ENCODE peak calls at places on chromosomes 5 and 9, in seven cellular contexts. D, S, Q, Z, T, O and N are unnamed samples.

GRCh38 chr5:124504081-124504916 is 242.1 kb downstream of the ZNF608 start:
- DNase-seq in D (peak), S (no peak), Q (no peak), Z (no peak), T (no peak), O (no peak), N (no peak)

GRCh38 chr5:138110266-138110963 is 26.6 kb downstream of the WNT8A start:
- DNase-seq in D (no peak), S (no peak), Q (no peak), Z (no peak), T (no peak), O (no peak), N (no peak)

GRCh38 chr5:122062205-122062604 is 15.9 kb downstream of the LOX start:
- DNase-seq in D (no peak), S (no peak), Q (no peak), Z (no peak), T (no peak), O (no peak), N (no peak)

GRCh38 chr5:180866985-180867384 is 5.9 kb upstream of the ZFP62 start:
- DNase-seq in D (no peak), S (no peak), Q (no peak), Z (no peak), T (peak), O (no peak), N (no peak)

GRCh38 chr9:8857330-8858249 is 1058.0 kb upstream of the DMAC1 start:
- DNase-seq in D (no peak), S (peak), Q (peak), Z (peak), T (peak), O (no peak), N (peak)

GRCh38 chr5:39780341-39780740 is 355.6 kb upstream of the DAB2 start:
- DNase-seq in D (peak), S (no peak), Q (no peak), Z (no peak), T (no peak), O (no peak), N (no peak)

GRCh38 chr5:170603578-170604565 is 100.1 kb downstream of the KCNIP1 start:
- DNase-seq in D (peak), S (peak), Q (peak), Z (peak), T (peak), O (no peak), N (peak)

GRCh38 chr5:106094128-106094726 is 1576.5 kb downstream of the EFNA5 start:
- DNase-seq in D (no peak), S (no peak), Q (no peak), Z (no peak), T (peak), O (no peak), N (no peak)

GRCh38 chr5:133814152-133814551 is 154.3 kb downstream of the C5orf15 start:
- DNase-seq in D (no peak), S (no peak), Q (no peak), Z (no peak), T (no peak), O (no peak), N (no peak)

GRCh38 chr9:122162415-122162814 is 2.7 kb downstream of the MORN5 start:
- DNase-seq in D (no peak), S (no peak), Q (no peak), Z (no peak), T (no peak), O (no peak), N (no peak)

GRCh38 chr9:95907794-95908193 is 32.3 kb downstream of the ERCC6L2 start:
- DNase-seq in D (no peak), S (no peak), Q (no peak), Z (no peak), T (no peak), O (no peak), N (no peak)

GRCh38 chr5:148469446-148470062 is 85.8 kb downstream of the FBXO38 start:
- DNase-seq in D (peak), S (peak), Q (no peak), Z (peak), T (no peak), O (no peak), N (no peak)

GRCh38 chr9:1256178-1256577 is 206.0 kb downstream of the DMRT2 start:
- DNase-seq in D (no peak), S (no peak), Q (no peak), Z (no peak), T (no peak), O (no peak), N (no peak)

GRCh38 chr5:41095324-41096101 is 24.4 kb upstream of the MROH2B start:
- DNase-seq in D (no peak), S (no peak), Q (no peak), Z (no peak), T (no peak), O (no peak), N (no peak)

GRCh38 chr5:124365491-124365890 is 380.9 kb downstream of the ZNF608 start:
- DNase-seq in D (no peak), S (no peak), Q (peak), Z (no peak), T (no peak), O (no peak), N (no peak)

GRCh38 chr9:81871695-81872094 is 56.5 kb upstream of the SPATA31D4 start:
- DNase-seq in D (peak), S (no peak), Q (no peak), Z (no peak), T (no peak), O (no peak), N (no peak)

GRCh38 chr5:59348189-59348588 is 545.3 kb downstream of the PDE4D start:
- DNase-seq in D (no peak), S (no peak), Q (no peak), Z (no peak), T (no peak), O (no peak), N (no peak)
- TF ChIP-seq CTCF in D (peak), S (peak), Q (no peak), Z (no peak), T (no peak), O (no peak), N (peak)

GRCh38 chr5:143274952-143275351 is 128.5 kb downstream of the NR3C1 start:
- DNase-seq in D (no peak), S (no peak), Q (no peak), Z (no peak), T (no peak), O (no peak), N (no peak)

GRCh38 chr5:143267186-143267585 is 136.3 kb downstream of the NR3C1 start:
- DNase-seq in D (no peak), S (no peak), Q (no peak), Z (no peak), T (no peak), O (no peak), N (no peak)

GRCh38 chr5:143275871-143276363 is 127.6 kb downstream of the NR3C1 start:
- DNase-seq in D (no peak), S (no peak), Q (no peak), Z (no peak), T (no peak), O (no peak), N (no peak)

GRCh38 chr5:143268388-143268787 is 135.1 kb downstream of the NR3C1 start:
- DNase-seq in D (no peak), S (no peak), Q (no peak), Z (no peak), T (no peak), O (no peak), N (no peak)

DNA sequence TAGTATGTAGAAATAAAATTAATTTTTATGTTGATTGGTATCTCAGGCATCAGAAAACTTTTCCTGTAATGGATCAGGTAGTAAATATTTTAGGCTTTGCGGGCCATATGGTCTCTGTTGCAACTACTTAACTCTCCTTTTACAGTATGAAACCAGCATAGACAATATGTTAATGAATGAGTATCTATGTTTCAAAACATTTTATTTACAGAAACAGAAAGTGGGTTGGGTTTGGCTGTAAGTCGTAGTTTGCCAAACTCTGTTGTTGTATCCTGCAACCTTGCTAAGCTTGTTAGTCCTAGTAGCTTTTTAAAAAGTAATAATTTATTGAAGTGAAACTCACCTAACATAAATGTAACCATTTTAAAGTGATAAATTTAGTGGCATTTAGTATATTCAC is 132.1 kb downstream of the NR3C1 start:
- DNase-seq in D (no peak), S (no peak), Q (no peak), Z (no peak), T (no peak), O (no peak), N (no peak)
- H3K4me3 ChIP-seq in D (no peak), S (no peak), Q (no peak), Z (no peak), T (no peak), O (no peak), N (no peak)

GRCh38 chr5:3004361-3005080 is 253.0 kb upstream of the IRX2 start:
- DNase-seq in D (no peak), S (no peak), Q (no peak), Z (no peak), T (no peak), O (no peak), N (no peak)

GRCh38 chr5:3009605-3010004 is 258.1 kb upstream of the IRX2 start:
- DNase-seq in D (no peak), S (no peak), Q (no peak), Z (no peak), T (no peak), O (no peak), N (no peak)

GRCh38 chr5:3007577-3007976 is 256.1 kb upstream of the IRX2 start:
- DNase-seq in D (no peak), S (no peak), Q (no peak), Z (no peak), T (no peak), O (no peak), N (no peak)

GRCh38 chr5:3006961-3007551 is 255.6 kb upstream of the IRX2 start:
- DNase-seq in D (no peak), S (no peak), Q (no peak), Z (no peak), T (no peak), O (no peak), N (no peak)

DNA sequence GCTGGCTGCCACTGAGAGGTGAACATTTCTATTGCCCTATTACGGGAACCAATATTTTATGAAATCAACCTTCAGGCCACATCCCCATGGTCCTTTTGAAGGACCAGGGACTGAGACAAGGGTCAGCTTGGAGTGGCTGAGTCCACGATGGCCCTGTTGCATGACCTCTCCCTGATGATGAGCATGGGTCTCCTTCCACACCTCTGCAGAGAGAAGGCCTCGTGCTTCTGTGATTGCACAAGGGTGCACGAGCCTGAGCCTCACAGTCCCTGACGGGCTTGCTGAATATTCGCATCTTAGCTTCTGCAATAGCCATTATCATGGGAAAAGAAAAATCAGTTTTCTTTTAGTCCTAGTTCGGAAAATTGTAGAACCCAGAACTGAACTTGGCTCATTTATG is 255.0 kb upstream of the IRX2 start:
- DNase-seq in D (no peak), S (no peak), Q (no peak), Z (no peak), T (no peak), O (no peak), N (no peak)
- TF ChIP-seq CTCF in D (no peak), S (no peak), Q (no peak), Z (no peak), T (no peak), O (no peak), N (no peak)

GRCh38 chr5:142317673-142318261 is 7.1 kb downstream of the SPRY4 start:
- DNase-seq in D (no peak), S (no peak), Q (no peak), Z (no peak), T (no peak), O (no peak), N (no peak)

GRCh38 chr5:142320851-142321560 is 3.8 kb downstream of the SPRY4 start:
- DNase-seq in D (no peak), S (no peak), Q (peak), Z (peak), T (no peak), O (no peak), N (peak)

GRCh38 chr5:142320427-142320732 is 4.4 kb downstream of the SPRY4 start:
- DNase-seq in D (no peak), S (no peak), Q (peak), Z (no peak), T (no peak), O (no peak), N (no peak)

GRCh38 chr5:142319560-142320426 is 5.0 kb downstream of the SPRY4 start:
- DNase-seq in D (no peak), S (no peak), Q (no peak), Z (no peak), T (no peak), O (no peak), N (peak)

DNA sequence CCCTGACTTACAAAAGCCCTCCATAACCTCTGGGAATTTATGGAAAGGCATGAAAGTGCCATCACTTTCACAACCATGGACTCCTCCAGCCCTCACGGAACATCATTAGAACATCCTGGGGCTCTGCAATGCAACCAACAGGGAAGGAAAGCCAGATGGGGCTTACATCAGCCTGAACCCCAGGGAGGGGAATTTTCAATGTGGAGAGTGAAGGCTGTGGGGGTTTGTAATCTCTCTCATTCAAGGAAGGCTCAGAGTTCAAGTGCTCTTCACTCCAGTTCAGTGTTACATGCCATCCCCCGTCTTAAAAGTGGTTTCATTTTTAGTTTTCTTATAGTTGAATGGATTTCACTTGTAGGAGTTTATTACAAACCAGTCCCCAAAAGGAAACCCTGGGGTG is 5.7 kb downstream of the SPRY4 start:
- DNase-seq in D (no peak), S (no peak), Q (no peak), Z (no peak), T (no peak), O (no peak), N (no peak)
- H3K4me3 ChIP-seq in D (peak), S (peak), Q (no peak), Z (peak), T (no peak), O (no peak), N (no peak)

GRCh38 chr9:18190671-18191374 is 283.1 kb upstream of the ADAMTSL1 start:
- DNase-seq in D (no peak), S (no peak), Q (no peak), Z (no peak), T (no peak), O (no peak), N (no peak)
- TF ChIP-seq CTCF in D (peak), S (no peak), Q (no peak), Z (no peak), T (no peak), O (no peak), N (no peak)

GRCh38 chr9:136109351-136110081 is 9.2 kb downstream of the TMEM250 start:
- DNase-seq in D (peak), S (peak), Q (peak), Z (peak), T (peak), O (peak), N (peak)

GRCh38 chr9:136110082-136111061 is 8.3 kb downstream of the TMEM250 start:
- DNase-seq in D (no peak), S (no peak), Q (peak), Z (no peak), T (no peak), O (no peak), N (no peak)

GRCh38 chr9:136107953-136108647 is 10.6 kb downstream of the TMEM250 start:
- DNase-seq in D (no peak), S (no peak), Q (peak), Z (no peak), T (peak), O (no peak), N (no peak)

GRCh38 chr9:136107155-136107952 is 11.3 kb downstream of the TMEM250 start:
- DNase-seq in D (no peak), S (no peak), Q (peak), Z (no peak), T (peak), O (no peak), N (peak)

GRCh38 chr9:136108648-136109266 is 9.9 kb downstream of the TMEM250 start:
- DNase-seq in D (no peak), S (no peak), Q (no peak), Z (no peak), T (no peak), O (no peak), N (no peak)
- H3K4me3 ChIP-seq in D (no peak), S (peak), Q (peak), Z (peak), T (peak), O (peak), N (peak)

DNA sequence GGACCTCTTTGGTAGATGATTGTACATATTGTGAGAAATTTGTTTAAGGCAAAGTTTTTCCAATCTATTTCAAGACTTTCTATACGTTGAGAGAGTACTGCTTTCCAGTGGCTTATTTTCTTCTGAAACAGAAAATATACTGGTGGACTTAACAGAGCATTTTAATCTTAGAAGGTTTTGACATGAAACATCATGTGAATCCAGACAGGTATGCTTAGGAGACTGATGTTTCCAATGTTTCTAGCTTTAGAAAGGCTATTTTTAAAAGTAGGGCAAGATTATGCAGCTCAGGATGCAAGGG is 71.0 kb downstream of the PIK3R1 start:
- DNase-seq in D (no peak), S (no peak), Q (no peak), Z (no peak), T (no peak), O (no peak), N (no peak)
- TF ChIP-seq CTCF in D (no peak), S (no peak), Q (no peak), Z (no peak), T (no peak), O (no peak), N (no peak)